ENCODE peak calls at places on chromosomes 5 and 9, in nine cellular contexts. Z is gastroesophageal sphincter; Y is natural killer cell; D is A549; H is gastrocnemius medialis; K is stimulated activated naive CD8-positive, alpha-beta T cell treated with anti-CD3 and anti-CD28 coated beads, Interleukin-15, Interleukin-2, amounts not matched to agents 100 U/mL and 50 U/mL, for 24 hours; O is psoas muscle; A is right cardiac atrium; T is activated CD4-positive, alpha-beta T cell treated with anti-CD3 and anti-CD28 coated beads for 36 hours. F is an unnamed sample.
A peak's percentile ranks its signal among the peaks of the same experiment; 100 is the strongest.

GRCh38 chr5:435961-436640 is 6.9 kb upstream of the EXOC3 start:
- ATAC-seq in T (peak; percentile 65), D (peak; percentile 89), K (peak; percentile 38), H (no peak), O (no peak), Z (no peak), A (no peak), Y (no peak), F (peak; percentile 30)

GRCh38 chr9:125912667-125913066 is 165.5 kb downstream of the PBX3 start:
- ATAC-seq in O (no peak), H (no peak), Z (no peak), A (no peak), Y (no peak), D (no peak), K (no peak), T (no peak), F (no peak)

GRCh38 chr5:139451878-139452660 is 10.5 kb downstream of the ECSCR start:
- ATAC-seq in O (no peak), A (peak; percentile 39), Z (peak; percentile 20), Y (peak; percentile 19), K (no peak), H (no peak), D (no peak), T (no peak), F (no peak)

GRCh38 chr5:150574818-150575537 is 65.5 kb upstream of the SYNPO start:
- ATAC-seq in O (no peak), D (no peak), Y (no peak), A (no peak), T (no peak), Z (no peak), H (no peak), K (peak; percentile 12), F (no peak)

GRCh38 chr9:130866474-130866965 is 30.1 kb downstream of the QRFP start:
- ATAC-seq in Y (peak; percentile 42), D (peak; percentile 97), A (peak; percentile 34), Z (peak; percentile 72), T (peak; percentile 81), O (peak; percentile 83), K (peak; percentile 49), H (peak; percentile 86), F (peak; percentile 74)

GRCh38 chr5:14218480-14218879 is 75.3 kb downstream of the TRIO start:
- ATAC-seq in A (peak; percentile 12), O (peak; percentile 21), T (no peak), Y (no peak), H (no peak), Z (no peak), D (peak; percentile 47), K (no peak), F (no peak)

GRCh38 chr5:171966270-171966669 is 40.2 kb downstream of the FBXW11 start:
- ATAC-seq in D (no peak), A (peak; percentile 59), T (peak; percentile 62), K (peak; percentile 47), Z (no peak), O (peak; percentile 87), H (peak; percentile 49), Y (no peak), F (peak; percentile 49)

GRCh38 chr5:181069767-181070491 is 29.9 kb downstream of the BTNL9 start:
- ATAC-seq in K (peak; percentile 36), Z (no peak), Y (no peak), A (no peak), D (peak; percentile 76), H (no peak), O (no peak), T (no peak), F (no peak)

GRCh38 chr5:50663636-50664035 is 2.8 kb upstream of the PARP8 start:
- ATAC-seq in Y (no peak), T (no peak), Z (no peak), A (peak; percentile 40), D (no peak), O (no peak), K (no peak), H (no peak), F (no peak)

GRCh38 chr5:140182075-140182709 is 7.2 kb downstream of the CYSTM1 start:
- ATAC-seq in T (no peak), Y (no peak), K (no peak), D (peak; percentile 32), A (peak; percentile 49), H (peak; percentile 51), Z (peak; percentile 43), O (peak; percentile 67), F (no peak)

GRCh38 chr9:35341021-35341420 is 148.9 kb upstream of the RUSC2 start:
- ATAC-seq in T (no peak), H (peak; percentile 53), O (peak; percentile 54), D (no peak), A (no peak), K (no peak), Y (no peak), Z (no peak), F (no peak)

GRCh38 chr5:54959673-54960418 is 25.5 kb downstream of the ESM1 start:
- ATAC-seq in O (no peak), K (no peak), H (no peak), Y (no peak), T (no peak), D (no peak), A (no peak), Z (no peak), F (no peak)

GRCh38 chr9:75299324-75299723 is 211.0 kb downstream of the OSTF1 start:
- ATAC-seq in O (no peak), A (no peak), K (no peak), Z (no peak), T (no peak), Y (no peak), H (no peak), D (peak; percentile 56), F (no peak)